ENCODE peak calls at places on chromosomes 7 and 10, in ten cellular contexts. R, W, D, K, L, F, N, H, V and X are unnamed samples.

GRCh38 chr7:80848841-80849240 is 70.0 kb downstream of the SEMA3C start:
- DNase-seq in K (no peak), F (no peak), N (no peak), V (no peak), H (no peak), L (no peak), W (no peak), D (no peak), R (no peak), X (no peak)

GRCh38 chr10:119461380-119461779 is 81.1 kb downstream of the RGS10 start:
- DNase-seq in H (no peak), K (peak), N (no peak), W (no peak), R (peak), F (no peak), D (no peak), L (no peak), V (no peak), X (no peak)

GRCh38 chr10:4678023-4678950 is 147.7 kb upstream of the AKR1E2 start:
- DNase-seq in L (peak), F (no peak), N (peak), V (peak), H (no peak), K (peak), W (no peak), D (peak), R (no peak), X (no peak)

GRCh38 chr10:80204193-80204714 is 1.1 kb downstream of the ANXA11 start:
- DNase-seq in K (no peak), F (no peak), H (no peak), D (no peak), L (peak), V (no peak), N (peak), R (peak), W (no peak), X (no peak)

GRCh38 chr7:12630615-12630884 is 56.9 kb upstream of the ARL4A start:
- DNase-seq in W (no peak), L (no peak), H (no peak), V (no peak), N (no peak), K (no peak), R (no peak), F (no peak), D (no peak), X (no peak)

GRCh38 chr10:132786529-132787252 is 744 bp upstream of the NKX6-2 start:
- DNase-seq in F (no peak), V (no peak), H (no peak), W (no peak), N (no peak), D (no peak), R (no peak), K (no peak), L (no peak), X (no peak)

GRCh38 chr7:137898839-137899681 is 52.3 kb upstream of the DGKI start:
- DNase-seq in D (peak), N (peak), K (peak), V (peak), W (peak), F (peak), R (peak), L (peak), H (peak), X (peak)

GRCh38 chr10:113683300-113683699 is 3.6 kb downstream of the CASP7 start:
- DNase-seq in N (no peak), H (no peak), F (no peak), V (no peak), W (no peak), R (peak), K (no peak), L (no peak), D (no peak), X (no peak)

GRCh38 chr7:130910949-130911944 is 177.2 kb upstream of the KLF14 start:
- DNase-seq in H (peak), F (no peak), V (peak), W (peak), L (no peak), D (no peak), R (no peak), N (peak), K (peak), X (no peak)

GRCh38 chr7:156360835-156361234 is 279.7 kb upstream of the RNF32 start:
- DNase-seq in N (no peak), V (no peak), D (no peak), W (no peak), K (no peak), R (no peak), F (no peak), H (no peak), L (no peak), X (no peak)

GRCh38 chr10:49735848-49736563 is 26.1 kb downstream of the OGDHL start:
- DNase-seq in L (no peak), H (no peak), R (no peak), F (no peak), N (no peak), W (no peak), K (no peak), D (no peak), V (no peak), X (no peak)

GRCh38 chr7:132398253-132398913 is 177.9 kb downstream of the PLXNA4 start:
- DNase-seq in F (no peak), L (no peak), D (no peak), V (no peak), R (no peak), W (no peak), K (no peak), H (no peak), N (no peak), X (no peak)

GRCh38 chr7:3463696-3464095 is 162.6 kb downstream of the SDK1 start:
- DNase-seq in L (no peak), K (no peak), H (peak), F (no peak), D (no peak), R (no peak), V (no peak), N (no peak), W (no peak), X (no peak)

GRCh38 chr7:31000161-31000693 is 36.5 kb downstream of the GHRHR start:
- DNase-seq in L (no peak), D (no peak), N (no peak), R (no peak), H (no peak), F (no peak), V (no peak), W (no peak), K (no peak), X (no peak)

GRCh38 chr7:156919132-156919713 is 26.2 kb upstream of the LMBR1 start:
- DNase-seq in H (no peak), N (no peak), R (peak), K (no peak), D (no peak), V (no peak), L (no peak), F (no peak), W (no peak), X (no peak)

GRCh38 chr10:69807696-69808095 is 6.0 kb downstream of the COL13A1 start:
- DNase-seq in F (no peak), R (no peak), D (peak), L (peak), H (no peak), W (no peak), V (no peak), N (peak), K (peak), X (no peak)

GRCh38 chr7:156021476-156021875 is 209.2 kb upstream of the SHH start:
- DNase-seq in W (no peak), N (no peak), H (no peak), R (no peak), V (no peak), F (no peak), D (no peak), K (no peak), L (no peak), X (no peak)

GRCh38 chr7:77466455-77466854 is 50.3 kb upstream of the GSAP start:
- DNase-seq in F (no peak), K (no peak), W (no peak), D (no peak), V (no peak), H (no peak), L (no peak), R (no peak), N (no peak), X (no peak)

GRCh38 chr7:151456782-151457181 is 16.8 kb upstream of the CRYGN start:
- DNase-seq in N (no peak), V (no peak), F (no peak), W (peak), R (no peak), D (no peak), K (no peak), H (peak), L (no peak), X (no peak)

GRCh38 chr7:57354679-57355338 is 95.2 kb upstream of the ZNF716 start:
- DNase-seq in R (no peak), K (no peak), W (no peak), H (no peak), D (no peak), V (no peak), L (no peak), F (no peak), N (no peak), X (no peak)

GRCh38 chr7:28800150-28800549 is 158.0 kb downstream of the TRIL start:
- DNase-seq in R (no peak), F (no peak), H (no peak), D (no peak), L (no peak), K (no peak), W (no peak), V (no peak), N (no peak), X (no peak)

GRCh38 chr10:50422259-50422658 is 170.9 kb upstream of the ASAH2 start:
- DNase-seq in N (no peak), F (no peak), H (no peak), R (peak), W (no peak), L (no peak), D (no peak), V (no peak), K (no peak), X (no peak)

GRCh38 chr7:132138817-132139216 is 437.5 kb downstream of the PLXNA4 start:
- DNase-seq in K (peak), V (no peak), N (no peak), H (no peak), L (no peak), W (no peak), R (no peak), D (no peak), F (no peak), X (no peak)

GRCh38 chr10:121460733-121461132 is 137.5 kb downstream of the FGFR2 start:
- DNase-seq in K (no peak), D (no peak), R (no peak), F (no peak), H (no peak), W (no peak), V (no peak), N (no peak), L (no peak), X (no peak)

GRCh38 chr10:60441515-60441914 is 51.8 kb upstream of the ANK3 start:
- DNase-seq in K (no peak), L (no peak), W (no peak), V (no peak), F (no peak), D (no peak), N (peak), H (no peak), R (peak), X (no peak)

GRCh38 chr10:50653142-50653541 is 29.4 kb upstream of the SGMS1 start:
- DNase-seq in R (peak), N (peak), D (peak), K (no peak), L (peak), F (no peak), V (peak), W (no peak), H (no peak), X (no peak)

GRCh38 chr10:4127518-4128315 is 342.7 kb upstream of the KLF6 start:
- DNase-seq in V (no peak), R (peak), L (no peak), D (no peak), H (peak), N (peak), F (no peak), W (peak), K (no peak), X (no peak)

GRCh38 chr7:133300097-133300496 is 47.2 kb downstream of the EXOC4 start:
- DNase-seq in H (no peak), W (no peak), L (no peak), F (no peak), N (no peak), R (no peak), V (no peak), K (no peak), D (no peak), X (no peak)

GRCh38 chr7:28724563-28724962 is 233.6 kb downstream of the TRIL start:
- DNase-seq in R (no peak), F (no peak), N (no peak), L (no peak), K (no peak), V (no peak), D (no peak), W (no peak), H (no peak), X (no peak)

GRCh38 chr10:100554902-100555301 is 19.2 kb downstream of the HIF1AN start:
- DNase-seq in N (no peak), L (no peak), K (peak), W (no peak), H (no peak), R (no peak), F (no peak), D (no peak), V (no peak), X (no peak)

GRCh38 chr7:27901028-27901760 is 161.2 kb downstream of the TAX1BP1 start:
- DNase-seq in R (peak), D (peak), L (peak), H (no peak), F (no peak), V (no peak), N (peak), W (no peak), K (peak), X (no peak)

GRCh38 chr7:37394158-37394557 is 54.5 kb downstream of the ELMO1 start:
- DNase-seq in N (no peak), W (no peak), R (peak), L (no peak), H (no peak), F (no peak), D (no peak), V (no peak), K (no peak), X (no peak)

GRCh38 chr10:118668228-118668952 is 72.9 kb upstream of the PRLHR start:
- DNase-seq in K (no peak), D (no peak), W (no peak), N (no peak), R (no peak), L (no peak), F (no peak), V (no peak), H (no peak), X (no peak)

GRCh38 chr10:30088178-30088577 is 28.8 kb upstream of the JCAD start:
- DNase-seq in L (no peak), V (no peak), D (no peak), N (no peak), W (peak), K (no peak), H (no peak), F (no peak), R (no peak), X (no peak)

GRCh38 chr10:77594171-77594783 is 43.3 kb downstream of the KCNMA1 start:
- DNase-seq in R (no peak), H (no peak), K (no peak), D (no peak), L (no peak), V (no peak), F (no peak), W (no peak), N (no peak), X (no peak)

GRCh38 chr7:28891192-28891872 is 66.8 kb downstream of the TRIL start:
- DNase-seq in D (no peak), R (no peak), F (no peak), H (no peak), K (no peak), N (no peak), L (no peak), V (no peak), W (peak), X (no peak)

GRCh38 chr10:944034-944831 is 12.7 kb upstream of the LARP4B start:
- DNase-seq in L (peak), D (peak), F (no peak), W (no peak), K (no peak), V (no peak), H (no peak), N (peak), R (peak), X (no peak)